ENCODE peak calls at places on chromosomes 4 and X, in six cellular contexts. One of them, this sample, is unnamed.

GRCh38 chr4:184101711-184102110 is 116.0 kb downstream of the ENPP6 start:
- DNase-seq in lower lobe of right lung: no peak
- DNase-seq in HL-60: no peak
- DNase-seq in coronary artery: no peak
- DNase-seq in naive thymus-derived CD4-positive, alpha-beta T cell: no peak
- DNase-seq in retinal pigment epithelial cell: no peak
- DNase-seq in this sample: no peak

GRCh38 chr4:155818639-155819038 is 47.4 kb downstream of the ASIC5 start:
- DNase-seq in naive thymus-derived CD4-positive, alpha-beta T cell: no peak
- DNase-seq in lower lobe of right lung: no peak
- DNase-seq in coronary artery: no peak
- DNase-seq in retinal pigment epithelial cell: no peak
- DNase-seq in HL-60: no peak
- DNase-seq in this sample: no peak

GRCh38 chrX:94216738-94217137 is 542.7 kb downstream of the FAM133A start:
- DNase-seq in lower lobe of right lung: no peak
- DNase-seq in coronary artery: no peak
- DNase-seq in retinal pigment epithelial cell: no peak
- DNase-seq in HL-60: no peak
- DNase-seq in naive thymus-derived CD4-positive, alpha-beta T cell: no peak
- DNase-seq in this sample: no peak

GRCh38 chr4:173025131-173025530 is 143.5 kb upstream of the GALNT7 start:
- DNase-seq in coronary artery: no peak
- DNase-seq in naive thymus-derived CD4-positive, alpha-beta T cell: peak
- DNase-seq in lower lobe of right lung: no peak
- DNase-seq in HL-60: peak
- DNase-seq in retinal pigment epithelial cell: peak
- DNase-seq in this sample: peak

GRCh38 chr4:188086858-188087257 is 22.5 kb downstream of the TRIML2 start:
- DNase-seq in naive thymus-derived CD4-positive, alpha-beta T cell: no peak
- DNase-seq in HL-60: no peak
- DNase-seq in coronary artery: no peak
- DNase-seq in lower lobe of right lung: no peak
- DNase-seq in retinal pigment epithelial cell: no peak
- DNase-seq in this sample: no peak

GRCh38 chrX:48958635-48959094 is 1.3 kb upstream of the OTUD5 start:
- DNase-seq in naive thymus-derived CD4-positive, alpha-beta T cell: no peak
- DNase-seq in retinal pigment epithelial cell: peak
- DNase-seq in coronary artery: peak
- DNase-seq in lower lobe of right lung: no peak
- DNase-seq in HL-60: no peak
- DNase-seq in this sample: peak

GRCh38 chrX:150450519-150451177 is 87.5 kb downstream of the MAMLD1 start:
- DNase-seq in lower lobe of right lung: no peak
- DNase-seq in HL-60: no peak
- DNase-seq in retinal pigment epithelial cell: no peak
- DNase-seq in naive thymus-derived CD4-positive, alpha-beta T cell: peak
- DNase-seq in coronary artery: no peak
- DNase-seq in this sample: peak

GRCh38 chrX:64850371-64851082 is 125.7 kb downstream of the ZC4H2 start:
- DNase-seq in HL-60: no peak
- DNase-seq in coronary artery: no peak
- DNase-seq in retinal pigment epithelial cell: no peak
- DNase-seq in naive thymus-derived CD4-positive, alpha-beta T cell: peak
- DNase-seq in lower lobe of right lung: no peak
- DNase-seq in this sample: no peak

GRCh38 chr4:952881-953573 is 20.3 kb downstream of the DGKQ start:
- DNase-seq in naive thymus-derived CD4-positive, alpha-beta T cell: no peak
- DNase-seq in HL-60: no peak
- DNase-seq in coronary artery: no peak
- DNase-seq in lower lobe of right lung: no peak
- DNase-seq in retinal pigment epithelial cell: no peak
- DNase-seq in this sample: no peak

GRCh38 chr4:184503869-184504300 is 29.5 kb upstream of the IRF2 start:
- DNase-seq in coronary artery: no peak
- DNase-seq in lower lobe of right lung: no peak
- DNase-seq in HL-60: peak
- DNase-seq in retinal pigment epithelial cell: no peak
- DNase-seq in naive thymus-derived CD4-positive, alpha-beta T cell: peak
- DNase-seq in this sample: no peak

GRCh38 chr4:117900832-117901231 is 133.5 kb upstream of the NDST3 start:
- DNase-seq in coronary artery: no peak
- DNase-seq in lower lobe of right lung: no peak
- DNase-seq in naive thymus-derived CD4-positive, alpha-beta T cell: no peak
- DNase-seq in HL-60: no peak
- DNase-seq in retinal pigment epithelial cell: no peak
- DNase-seq in this sample: no peak

GRCh38 chr4:181319629-181320028 is 923.6 kb upstream of the TENM3 start:
- DNase-seq in HL-60: no peak
- DNase-seq in naive thymus-derived CD4-positive, alpha-beta T cell: no peak
- DNase-seq in lower lobe of right lung: no peak
- DNase-seq in retinal pigment epithelial cell: no peak
- DNase-seq in coronary artery: no peak
- DNase-seq in this sample: no peak

GRCh38 chr4:48665555-48666186 is 114.4 kb downstream of the FRYL start:
- DNase-seq in coronary artery: no peak
- DNase-seq in lower lobe of right lung: no peak
- DNase-seq in retinal pigment epithelial cell: no peak
- DNase-seq in HL-60: no peak
- DNase-seq in naive thymus-derived CD4-positive, alpha-beta T cell: no peak
- DNase-seq in this sample: no peak

GRCh38 chrX:72358313-72358712 is 52.6 kb upstream of the CITED1 start:
- DNase-seq in lower lobe of right lung: no peak
- DNase-seq in coronary artery: no peak
- DNase-seq in HL-60: no peak
- DNase-seq in retinal pigment epithelial cell: no peak
- DNase-seq in naive thymus-derived CD4-positive, alpha-beta T cell: no peak
- DNase-seq in this sample: no peak

GRCh38 chrX:53230116-53230515 is 5.1 kb upstream of the KDM5C start:
- DNase-seq in naive thymus-derived CD4-positive, alpha-beta T cell: no peak
- DNase-seq in coronary artery: no peak
- DNase-seq in HL-60: no peak
- DNase-seq in retinal pigment epithelial cell: no peak
- DNase-seq in lower lobe of right lung: no peak
- DNase-seq in this sample: no peak

GRCh38 chr4:42329421-42329820 is 67.9 kb upstream of the SHISA3 start:
- DNase-seq in retinal pigment epithelial cell: no peak
- DNase-seq in coronary artery: no peak
- DNase-seq in naive thymus-derived CD4-positive, alpha-beta T cell: no peak
- DNase-seq in HL-60: no peak
- DNase-seq in lower lobe of right lung: no peak
- DNase-seq in this sample: no peak

GRCh38 chr4:147286846-147287587 is 193.9 kb upstream of the EDNRA start:
- DNase-seq in naive thymus-derived CD4-positive, alpha-beta T cell: no peak
- DNase-seq in coronary artery: no peak
- DNase-seq in HL-60: no peak
- DNase-seq in retinal pigment epithelial cell: no peak
- DNase-seq in lower lobe of right lung: no peak
- DNase-seq in this sample: no peak

GRCh38 chrX:86002076-86002896 is 45.1 kb downstream of the CHM start:
- DNase-seq in coronary artery: no peak
- DNase-seq in retinal pigment epithelial cell: no peak
- DNase-seq in naive thymus-derived CD4-positive, alpha-beta T cell: no peak
- DNase-seq in lower lobe of right lung: peak
- DNase-seq in HL-60: no peak
- DNase-seq in this sample: no peak

GRCh38 chr4:123939621-123940020 is 543.0 kb downstream of the SPRY1 start:
- DNase-seq in coronary artery: no peak
- DNase-seq in naive thymus-derived CD4-positive, alpha-beta T cell: no peak
- DNase-seq in retinal pigment epithelial cell: no peak
- DNase-seq in HL-60: no peak
- DNase-seq in lower lobe of right lung: no peak
- DNase-seq in this sample: no peak

GRCh38 chr4:112214397-112215264 is 17.0 kb upstream of the AP1AR start:
- DNase-seq in naive thymus-derived CD4-positive, alpha-beta T cell: no peak
- DNase-seq in coronary artery: no peak
- DNase-seq in lower lobe of right lung: no peak
- DNase-seq in HL-60: no peak
- DNase-seq in retinal pigment epithelial cell: no peak
- DNase-seq in this sample: no peak

GRCh38 chr4:122744229-122744628 is 11.7 kb downstream of the BBS12 start:
- DNase-seq in coronary artery: no peak
- DNase-seq in HL-60: peak
- DNase-seq in lower lobe of right lung: no peak
- DNase-seq in retinal pigment epithelial cell: no peak
- DNase-seq in naive thymus-derived CD4-positive, alpha-beta T cell: no peak
- DNase-seq in this sample: no peak

GRCh38 chrX:25968920-25969319 is 169.2 kb upstream of the MAGEB18 start:
- DNase-seq in lower lobe of right lung: no peak
- DNase-seq in naive thymus-derived CD4-positive, alpha-beta T cell: no peak
- DNase-seq in retinal pigment epithelial cell: no peak
- DNase-seq in coronary artery: no peak
- DNase-seq in HL-60: no peak
- DNase-seq in this sample: no peak

GRCh38 chr4:128825226-128825625 is 15.7 kb downstream of the JADE1 start:
- DNase-seq in naive thymus-derived CD4-positive, alpha-beta T cell: no peak
- DNase-seq in coronary artery: no peak
- DNase-seq in HL-60: no peak
- DNase-seq in retinal pigment epithelial cell: no peak
- DNase-seq in lower lobe of right lung: no peak
- DNase-seq in this sample: peak

DNA sequence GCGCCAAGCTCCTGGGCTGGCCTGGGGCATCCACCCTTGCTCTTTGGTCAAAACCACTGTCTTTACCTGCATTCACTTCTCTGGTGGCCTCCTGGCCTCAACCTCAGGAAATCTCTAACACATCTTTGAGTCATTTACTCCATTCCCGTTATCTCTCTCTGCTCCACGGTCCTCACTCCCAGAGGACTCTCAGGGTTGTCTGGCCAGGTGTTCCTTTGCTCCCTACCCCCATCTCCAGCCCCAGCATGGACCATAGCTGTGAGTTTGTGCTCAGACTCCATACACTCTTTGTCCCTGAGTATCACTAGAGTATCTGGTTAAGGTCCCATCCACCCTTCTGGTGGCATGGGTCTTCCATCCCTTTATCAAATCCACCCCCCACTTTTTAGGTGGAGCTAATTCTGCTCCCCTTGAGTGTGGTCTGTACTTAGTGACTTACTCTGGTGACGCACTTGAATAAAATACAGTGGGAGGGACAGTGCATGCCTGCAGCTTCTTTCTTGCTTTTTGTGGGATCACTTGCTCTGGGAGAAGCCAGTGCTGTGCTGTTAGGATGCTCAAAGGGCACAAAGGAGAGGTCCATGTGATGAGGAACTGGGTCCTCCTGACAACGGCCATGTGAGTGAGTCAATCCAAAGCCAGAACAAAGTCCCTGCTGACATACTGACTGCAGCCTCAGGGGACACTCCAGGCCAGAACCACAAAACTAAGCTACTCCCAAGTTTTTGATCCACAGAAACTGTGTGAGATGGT is 44.3 kb downstream of the IGFBP7 start:
- DNase-seq in retinal pigment epithelial cell: no peak
- DNase-seq in coronary artery: no peak
- DNase-seq in lower lobe of right lung: no peak
- DNase-seq in naive thymus-derived CD4-positive, alpha-beta T cell: no peak
- DNase-seq in HL-60: no peak
- DNase-seq in this sample: no peak
- H3K4me3 ChIP-seq in retinal pigment epithelial cell: no peak
- H3K4me3 ChIP-seq in coronary artery: peak
- H3K4me3 ChIP-seq in lower lobe of right lung: no peak
- H3K4me3 ChIP-seq in naive thymus-derived CD4-positive, alpha-beta T cell: no peak
- H3K4me3 ChIP-seq in HL-60: no peak
- H3K4me3 ChIP-seq in this sample: no peak

GRCh38 chrX:39336709-39337294 is 535.5 kb downstream of the MID1IP1 start:
- DNase-seq in HL-60: no peak
- DNase-seq in lower lobe of right lung: no peak
- DNase-seq in naive thymus-derived CD4-positive, alpha-beta T cell: no peak
- DNase-seq in coronary artery: no peak
- DNase-seq in retinal pigment epithelial cell: no peak
- DNase-seq in this sample: no peak
- H3K4me3 ChIP-seq in HL-60: no peak
- H3K4me3 ChIP-seq in lower lobe of right lung: no peak
- H3K4me3 ChIP-seq in naive thymus-derived CD4-positive, alpha-beta T cell: no peak
- H3K4me3 ChIP-seq in coronary artery: no peak
- H3K4me3 ChIP-seq in retinal pigment epithelial cell: no peak
- H3K4me3 ChIP-seq in this sample: no peak

GRCh38 chrX:109533631-109534030 is 3.0 kb upstream of the NXT2 start:
- DNase-seq in coronary artery: no peak
- DNase-seq in retinal pigment epithelial cell: peak
- DNase-seq in naive thymus-derived CD4-positive, alpha-beta T cell: no peak
- DNase-seq in HL-60: no peak
- DNase-seq in lower lobe of right lung: no peak
- DNase-seq in this sample: no peak

GRCh38 chrX:109536439-109537323 is at the start of gene NXT2:
- DNase-seq in HL-60: peak
- DNase-seq in coronary artery: peak
- DNase-seq in retinal pigment epithelial cell: peak
- DNase-seq in lower lobe of right lung: peak
- DNase-seq in naive thymus-derived CD4-positive, alpha-beta T cell: peak
- DNase-seq in this sample: peak

GRCh38 chrX:109537324-109537665 is 651 bp downstream of the NXT2 start:
- DNase-seq in coronary artery: no peak
- DNase-seq in naive thymus-derived CD4-positive, alpha-beta T cell: no peak
- DNase-seq in HL-60: peak
- DNase-seq in lower lobe of right lung: no peak
- DNase-seq in retinal pigment epithelial cell: peak
- DNase-seq in this sample: peak

GRCh38 chrX:109534933-109535332 is 1.7 kb upstream of the NXT2 start:
- DNase-seq in retinal pigment epithelial cell: no peak
- DNase-seq in coronary artery: no peak
- DNase-seq in naive thymus-derived CD4-positive, alpha-beta T cell: no peak
- DNase-seq in lower lobe of right lung: no peak
- DNase-seq in HL-60: no peak
- DNase-seq in this sample: no peak

GRCh38 chrX:109535578-109535977 is 1.1 kb upstream of the NXT2 start:
- DNase-seq in lower lobe of right lung: no peak
- DNase-seq in retinal pigment epithelial cell: no peak
- DNase-seq in HL-60: peak
- DNase-seq in coronary artery: no peak
- DNase-seq in naive thymus-derived CD4-positive, alpha-beta T cell: no peak
- DNase-seq in this sample: no peak
- H3K4me3 ChIP-seq in lower lobe of right lung: no peak
- H3K4me3 ChIP-seq in retinal pigment epithelial cell: no peak
- H3K4me3 ChIP-seq in HL-60: peak
- H3K4me3 ChIP-seq in coronary artery: no peak
- H3K4me3 ChIP-seq in naive thymus-derived CD4-positive, alpha-beta T cell: no peak
- H3K4me3 ChIP-seq in this sample: no peak

DNA sequence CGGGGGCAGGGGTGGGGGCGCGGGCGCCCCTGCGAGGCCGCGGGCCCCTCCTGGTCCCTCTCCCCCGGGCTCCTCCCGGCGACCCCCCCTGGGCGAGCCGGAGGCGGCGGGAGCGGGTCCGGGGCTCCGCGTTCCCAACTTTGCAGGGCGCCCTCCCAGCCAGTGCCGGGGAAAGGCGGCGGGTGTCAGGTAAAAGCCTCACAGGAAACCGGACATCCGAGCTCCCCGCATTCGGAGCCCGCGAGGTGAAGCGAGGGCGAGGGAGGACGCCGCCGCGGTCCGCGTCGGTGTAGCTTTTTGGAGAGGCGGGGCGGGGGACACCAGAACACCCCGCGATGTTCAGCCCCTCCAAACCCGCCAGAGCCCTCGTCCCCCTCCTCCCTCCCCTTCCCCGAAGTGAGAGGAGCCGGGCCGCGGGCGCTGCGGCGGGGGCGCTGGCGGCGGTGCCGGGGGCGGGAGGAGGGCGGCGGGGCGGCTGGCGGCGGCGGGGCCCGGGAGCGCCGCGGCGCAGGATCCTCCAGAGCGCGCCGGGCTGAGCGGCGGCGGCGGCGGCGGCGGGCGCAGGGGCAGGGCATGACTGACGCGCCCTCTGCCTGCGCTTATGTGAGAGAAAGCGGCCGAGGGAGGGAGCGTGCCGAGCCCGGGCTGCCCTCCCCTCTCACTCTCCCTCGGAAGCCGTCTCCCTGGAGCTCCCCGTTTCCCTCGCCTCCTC is at the start of gene VEGFC:
- DNase-seq in lower lobe of right lung: peak
- DNase-seq in retinal pigment epithelial cell: no peak
- DNase-seq in HL-60: no peak
- DNase-seq in coronary artery: peak
- DNase-seq in naive thymus-derived CD4-positive, alpha-beta T cell: no peak
- DNase-seq in this sample: peak
- H3K4me3 ChIP-seq in lower lobe of right lung: peak
- H3K4me3 ChIP-seq in retinal pigment epithelial cell: peak
- H3K4me3 ChIP-seq in HL-60: peak
- H3K4me3 ChIP-seq in coronary artery: peak
- H3K4me3 ChIP-seq in naive thymus-derived CD4-positive, alpha-beta T cell: no peak
- H3K4me3 ChIP-seq in this sample: peak